ENCODE peak calls at places on chromosomes 4 and X, in four cellular contexts. M is ecto neural progenitor cell, H is small intestine, W is NCI-H2107. V is an unnamed sample.

GRCh38 chr4:32519060-32519459 is 1798.9 kb downstream of the PCDH7 start:
- DNase-seq in M (no peak), H (no peak), W (no peak), V (no peak)

GRCh38 chrX:136397001-136397400 is 90.7 kb upstream of the BRS3 start:
- DNase-seq in M (no peak), H (peak), W (no peak), V (no peak)

GRCh38 chr4:86594559-86595425 is 677 bp downstream of the PTPN13 start:
- DNase-seq in M (peak), H (peak), W (no peak), V (peak)

GRCh38 chr4:38565271-38566199 is 98.5 kb upstream of the KLF3 start:
- DNase-seq in M (no peak), H (peak), W (no peak), V (no peak)

GRCh38 chrX:141904262-141904661 is 568 bp downstream of the MAGEC1 start:
- DNase-seq in M (no peak), H (no peak), W (no peak), V (no peak)

GRCh38 chrX:12986886-12987285 is 12.0 kb downstream of the TMSB4X start:
- DNase-seq in M (no peak), H (no peak), W (no peak), V (no peak)

GRCh38 chrX:2748171-2748814 is 3.5 kb upstream of the XG start:
- DNase-seq in M (no peak), H (no peak), W (no peak), V (no peak)

GRCh38 chrX:153900806-153901752 is 3.4 kb upstream of the AVPR2 start:
- DNase-seq in M (no peak), H (no peak), W (peak), V (no peak)

GRCh38 chr4:70996014-70996353 is 2.5 kb downstream of the DCK start:
- DNase-seq in M (no peak), H (no peak), W (no peak), V (no peak)